ENCODE peak calls at places on chromosome 11, in ten cellular contexts. One of them, this sample, is unnamed.

GRCh38 chr11:43401252-43401651 is 42.5 kb downstream of the TTC17 start:
- DNase-seq in activated CD4-positive, alpha-beta T cell treated with anti-CD3 and anti-CD28 coated beads, Interleukin-2, amount 50 U/mL, for 48 hours: no peak
- DNase-seq in NCI-H1105: no peak
- DNase-seq in A172: no peak
- DNase-seq in NCI-H1930: no peak
- DNase-seq in AG08395: no peak
- DNase-seq in AG04450: no peak
- DNase-seq in LHCN-M2: no peak
- DNase-seq in iPS-NIHi11: no peak
- DNase-seq in AG20443: no peak
- DNase-seq in this sample: no peak

GRCh38 chr11:69541501-69542313 is 60.2 kb downstream of the LINC01488 start:
- DNase-seq in activated CD4-positive, alpha-beta T cell treated with anti-CD3 and anti-CD28 coated beads, Interleukin-2, amount 50 U/mL, for 48 hours: no peak
- DNase-seq in NCI-H1105: no peak
- DNase-seq in A172: peak
- DNase-seq in NCI-H1930: no peak
- DNase-seq in AG08395: peak
- DNase-seq in AG04450: no peak
- DNase-seq in LHCN-M2: peak
- DNase-seq in iPS-NIHi11: no peak
- DNase-seq in AG20443: peak
- DNase-seq in this sample: no peak

GRCh38 chr11:111878385-111878765 is 590 bp downstream of the FDXACB1 start:
- DNase-seq in activated CD4-positive, alpha-beta T cell treated with anti-CD3 and anti-CD28 coated beads, Interleukin-2, amount 50 U/mL, for 48 hours: no peak
- DNase-seq in NCI-H1105: peak
- DNase-seq in A172: peak
- DNase-seq in NCI-H1930: no peak
- DNase-seq in AG08395: no peak
- DNase-seq in AG04450: no peak
- DNase-seq in LHCN-M2: peak
- DNase-seq in iPS-NIHi11: no peak
- DNase-seq in AG20443: no peak
- DNase-seq in this sample: no peak

GRCh38 chr11:79471071-79471470 is 30.2 kb upstream of the TENM4 start:
- DNase-seq in activated CD4-positive, alpha-beta T cell treated with anti-CD3 and anti-CD28 coated beads, Interleukin-2, amount 50 U/mL, for 48 hours: no peak
- DNase-seq in NCI-H1105: no peak
- DNase-seq in A172: no peak
- DNase-seq in NCI-H1930: no peak
- DNase-seq in AG08395: no peak
- DNase-seq in AG04450: no peak
- DNase-seq in LHCN-M2: no peak
- DNase-seq in iPS-NIHi11: peak
- DNase-seq in AG20443: no peak
- DNase-seq in this sample: no peak

GRCh38 chr11:24383137-24383536 is 113.7 kb upstream of the LUZP2 start:
- DNase-seq in activated CD4-positive, alpha-beta T cell treated with anti-CD3 and anti-CD28 coated beads, Interleukin-2, amount 50 U/mL, for 48 hours: no peak
- DNase-seq in NCI-H1105: no peak
- DNase-seq in A172: no peak
- DNase-seq in NCI-H1930: no peak
- DNase-seq in AG08395: no peak
- DNase-seq in AG04450: no peak
- DNase-seq in LHCN-M2: no peak
- DNase-seq in iPS-NIHi11: no peak
- DNase-seq in AG20443: no peak
- DNase-seq in this sample: no peak

GRCh38 chr11:33266418-33267215 is 9.4 kb downstream of the HIPK3 start:
- DNase-seq in activated CD4-positive, alpha-beta T cell treated with anti-CD3 and anti-CD28 coated beads, Interleukin-2, amount 50 U/mL, for 48 hours: no peak
- DNase-seq in NCI-H1105: no peak
- DNase-seq in A172: no peak
- DNase-seq in NCI-H1930: no peak
- DNase-seq in AG08395: no peak
- DNase-seq in AG04450: no peak
- DNase-seq in LHCN-M2: peak
- DNase-seq in iPS-NIHi11: no peak
- DNase-seq in AG20443: no peak
- DNase-seq in this sample: no peak

GRCh38 chr11:112454841-112455240 is 194.2 kb upstream of the PLET1 start:
- DNase-seq in activated CD4-positive, alpha-beta T cell treated with anti-CD3 and anti-CD28 coated beads, Interleukin-2, amount 50 U/mL, for 48 hours: no peak
- DNase-seq in NCI-H1105: no peak
- DNase-seq in A172: no peak
- DNase-seq in NCI-H1930: no peak
- DNase-seq in AG08395: no peak
- DNase-seq in AG04450: no peak
- DNase-seq in LHCN-M2: no peak
- DNase-seq in iPS-NIHi11: no peak
- DNase-seq in AG20443: no peak
- DNase-seq in this sample: no peak

GRCh38 chr11:7844521-7844920 is 47.8 kb upstream of the OR5P2 start:
- DNase-seq in activated CD4-positive, alpha-beta T cell treated with anti-CD3 and anti-CD28 coated beads, Interleukin-2, amount 50 U/mL, for 48 hours: no peak
- DNase-seq in NCI-H1105: no peak
- DNase-seq in A172: no peak
- DNase-seq in NCI-H1930: no peak
- DNase-seq in AG08395: no peak
- DNase-seq in AG04450: no peak
- DNase-seq in LHCN-M2: no peak
- DNase-seq in iPS-NIHi11: no peak
- DNase-seq in AG20443: no peak
- DNase-seq in this sample: no peak

GRCh38 chr11:118672865-118673264 is 6.6 kb downstream of the TREH start:
- DNase-seq in activated CD4-positive, alpha-beta T cell treated with anti-CD3 and anti-CD28 coated beads, Interleukin-2, amount 50 U/mL, for 48 hours: no peak
- DNase-seq in NCI-H1105: no peak
- DNase-seq in A172: no peak
- DNase-seq in NCI-H1930: no peak
- DNase-seq in AG08395: no peak
- DNase-seq in AG04450: no peak
- DNase-seq in LHCN-M2: no peak
- DNase-seq in iPS-NIHi11: no peak
- DNase-seq in AG20443: no peak
- DNase-seq in this sample: no peak

GRCh38 chr11:36509694-36510566 is at the start of gene TRAF6:
- DNase-seq in activated CD4-positive, alpha-beta T cell treated with anti-CD3 and anti-CD28 coated beads, Interleukin-2, amount 50 U/mL, for 48 hours: peak
- DNase-seq in NCI-H1105: peak
- DNase-seq in A172: peak
- DNase-seq in NCI-H1930: peak
- DNase-seq in AG08395: peak
- DNase-seq in AG04450: peak
- DNase-seq in LHCN-M2: peak
- DNase-seq in iPS-NIHi11: peak
- DNase-seq in AG20443: peak
- DNase-seq in this sample: peak

GRCh38 chr11:120229451-120230424 is 10.2 kb upstream of the POU2F3 start:
- DNase-seq in activated CD4-positive, alpha-beta T cell treated with anti-CD3 and anti-CD28 coated beads, Interleukin-2, amount 50 U/mL, for 48 hours: peak
- DNase-seq in NCI-H1105: no peak
- DNase-seq in A172: no peak
- DNase-seq in NCI-H1930: no peak
- DNase-seq in AG08395: peak
- DNase-seq in AG04450: no peak
- DNase-seq in LHCN-M2: no peak
- DNase-seq in iPS-NIHi11: peak
- DNase-seq in AG20443: peak
- DNase-seq in this sample: no peak

GRCh38 chr11:72741429-72741833 is 10.8 kb downstream of the ARAP1 start:
- DNase-seq in activated CD4-positive, alpha-beta T cell treated with anti-CD3 and anti-CD28 coated beads, Interleukin-2, amount 50 U/mL, for 48 hours: no peak
- DNase-seq in NCI-H1105: no peak
- DNase-seq in A172: peak
- DNase-seq in NCI-H1930: no peak
- DNase-seq in AG08395: no peak
- DNase-seq in AG04450: no peak
- DNase-seq in LHCN-M2: no peak
- DNase-seq in iPS-NIHi11: peak
- DNase-seq in AG20443: no peak
- DNase-seq in this sample: no peak

GRCh38 chr11:86192858-86193257 is 51.7 kb upstream of the EED start:
- DNase-seq in activated CD4-positive, alpha-beta T cell treated with anti-CD3 and anti-CD28 coated beads, Interleukin-2, amount 50 U/mL, for 48 hours: no peak
- DNase-seq in NCI-H1105: peak
- DNase-seq in A172: no peak
- DNase-seq in NCI-H1930: no peak
- DNase-seq in AG08395: no peak
- DNase-seq in AG04450: no peak
- DNase-seq in LHCN-M2: no peak
- DNase-seq in iPS-NIHi11: no peak
- DNase-seq in AG20443: no peak
- DNase-seq in this sample: no peak

GRCh38 chr11:125082611-125083311 is 19.7 kb downstream of the SLC37A2 start:
- DNase-seq in activated CD4-positive, alpha-beta T cell treated with anti-CD3 and anti-CD28 coated beads, Interleukin-2, amount 50 U/mL, for 48 hours: no peak
- DNase-seq in NCI-H1105: no peak
- DNase-seq in A172: peak
- DNase-seq in NCI-H1930: no peak
- DNase-seq in AG08395: peak
- DNase-seq in AG04450: no peak
- DNase-seq in LHCN-M2: peak
- DNase-seq in iPS-NIHi11: no peak
- DNase-seq in AG20443: peak
- DNase-seq in this sample: peak

GRCh38 chr11:7530013-7530412 is 16.2 kb downstream of the PPFIBP2 start:
- DNase-seq in activated CD4-positive, alpha-beta T cell treated with anti-CD3 and anti-CD28 coated beads, Interleukin-2, amount 50 U/mL, for 48 hours: no peak
- DNase-seq in NCI-H1105: no peak
- DNase-seq in A172: no peak
- DNase-seq in NCI-H1930: no peak
- DNase-seq in AG08395: no peak
- DNase-seq in AG04450: no peak
- DNase-seq in LHCN-M2: no peak
- DNase-seq in iPS-NIHi11: no peak
- DNase-seq in AG20443: no peak
- DNase-seq in this sample: no peak

GRCh38 chr11:35861191-35861590 is 82.7 kb upstream of the LDLRAD3 start:
- DNase-seq in activated CD4-positive, alpha-beta T cell treated with anti-CD3 and anti-CD28 coated beads, Interleukin-2, amount 50 U/mL, for 48 hours: no peak
- DNase-seq in NCI-H1105: no peak
- DNase-seq in A172: no peak
- DNase-seq in NCI-H1930: no peak
- DNase-seq in AG08395: no peak
- DNase-seq in AG04450: no peak
- DNase-seq in LHCN-M2: no peak
- DNase-seq in iPS-NIHi11: no peak
- DNase-seq in AG20443: no peak
- DNase-seq in this sample: no peak

GRCh38 chr11:102934735-102935134 is 20.8 kb downstream of the MMP13 start:
- DNase-seq in activated CD4-positive, alpha-beta T cell treated with anti-CD3 and anti-CD28 coated beads, Interleukin-2, amount 50 U/mL, for 48 hours: no peak
- DNase-seq in NCI-H1105: no peak
- DNase-seq in A172: no peak
- DNase-seq in NCI-H1930: no peak
- DNase-seq in AG08395: no peak
- DNase-seq in AG04450: no peak
- DNase-seq in LHCN-M2: no peak
- DNase-seq in iPS-NIHi11: no peak
- DNase-seq in AG20443: no peak
- DNase-seq in this sample: no peak

GRCh38 chr11:66951927-66952337 is 6.3 kb downstream of the PC start:
- DNase-seq in activated CD4-positive, alpha-beta T cell treated with anti-CD3 and anti-CD28 coated beads, Interleukin-2, amount 50 U/mL, for 48 hours: no peak
- DNase-seq in NCI-H1105: peak
- DNase-seq in A172: peak
- DNase-seq in NCI-H1930: no peak
- DNase-seq in AG08395: no peak
- DNase-seq in AG04450: no peak
- DNase-seq in LHCN-M2: peak
- DNase-seq in iPS-NIHi11: no peak
- DNase-seq in AG20443: peak
- DNase-seq in this sample: no peak

GRCh38 chr11:69173925-69174591 is 18.3 kb downstream of the SMIM38 start:
- DNase-seq in activated CD4-positive, alpha-beta T cell treated with anti-CD3 and anti-CD28 coated beads, Interleukin-2, amount 50 U/mL, for 48 hours: no peak
- DNase-seq in NCI-H1105: no peak
- DNase-seq in A172: no peak
- DNase-seq in NCI-H1930: no peak
- DNase-seq in AG08395: no peak
- DNase-seq in AG04450: peak
- DNase-seq in LHCN-M2: no peak
- DNase-seq in iPS-NIHi11: no peak
- DNase-seq in AG20443: peak
- DNase-seq in this sample: no peak

This sample was measured in lower leg skin.